ENCODE peak calls at places on chromosomes 12 and 14, in seven cellular contexts. M, U, T, P, E, I and B are unnamed samples.

GRCh38 chr12:61490732-61491498 is 769.3 kb upstream of the USP15 start:
- DNase-seq in E (no peak), T (no peak), U (no peak), I (no peak), P (no peak), M (no peak), B (no peak)

GRCh38 chr12:100348657-100349454 is 8.0 kb upstream of the SLC17A8 start:
- DNase-seq in P (no peak), T (peak; percentile 52), M (no peak), I (no peak), U (peak; percentile 29), E (no peak), B (peak; percentile 15)

GRCh38 chr12:47814539-47815170 is 5.0 kb downstream of the HDAC7 start:
- DNase-seq in U (no peak), I (no peak), E (no peak), M (no peak), T (no peak), P (no peak), B (no peak)

GRCh38 chr12:123602651-123603195 is 824 bp downstream of the DDX55 start:
- DNase-seq in I (no peak), M (no peak), P (no peak), T (no peak), U (no peak), E (no peak), B (no peak)

GRCh38 chr14:100130471-100130870 is 29.0 kb downstream of the DEGS2 start:
- DNase-seq in T (no peak), M (no peak), I (no peak), P (no peak), U (no peak), E (no peak), B (no peak)

GRCh38 chr14:79631276-79631675 is 580.0 kb downstream of the DIO2 start:
- DNase-seq in T (no peak), E (no peak), P (no peak), U (no peak), M (no peak), I (no peak), B (no peak)

GRCh38 chr14:36952702-36953101 is 219.7 kb downstream of the SLC25A21 start:
- DNase-seq in M (no peak), U (peak; percentile 23), T (no peak), P (no peak), I (no peak), E (no peak), B (peak; percentile 22)

GRCh38 chr14:103483600-103483999 is 39.0 kb downstream of the CKB start:
- DNase-seq in P (no peak), T (no peak), E (no peak), I (no peak), U (no peak), M (no peak), B (peak; percentile 84)

GRCh38 chr12:69052613-69053408 is 119.8 kb upstream of the CPM start:
- DNase-seq in I (no peak), M (no peak), T (peak; percentile 85), P (no peak), U (peak; percentile 74), E (peak; percentile 10), B (peak; percentile 79)

GRCh38 chr14:97120204-97121120 is 323.3 kb downstream of the VRK1 start:
- DNase-seq in T (no peak), M (peak; percentile 75), U (no peak), P (no peak), E (peak; percentile 37), I (no peak), B (no peak)

GRCh38 chr12:115341442-115341841 is 657.5 kb upstream of the TBX3 start:
- DNase-seq in P (no peak), E (no peak), U (peak; percentile 81), M (no peak), I (peak; percentile 65), T (peak; percentile 58), B (peak; percentile 94)

GRCh38 chr12:22399464-22399863 is 65.0 kb upstream of the ST8SIA1 start:
- DNase-seq in E (no peak), U (no peak), T (no peak), M (no peak), P (no peak), I (no peak), B (no peak)

GRCh38 chr14:73633517-73634332 is 11.1 kb upstream of the DNAL1 start:
- DNase-seq in I (peak; percentile 38), P (peak; percentile 40), U (peak; percentile 93), E (peak; percentile 19), T (peak; percentile 73), M (peak; percentile 63), B (peak; percentile 28)

GRCh38 chr12:1500095-1500801 is 94.1 kb downstream of the FBXL14 start:
- DNase-seq in E (no peak), I (no peak), M (no peak), T (no peak), P (no peak), U (peak; percentile 48), B (no peak)

GRCh38 chr12:87253157-87253556 is 776.0 kb downstream of the C12orf50 start:
- DNase-seq in P (no peak), U (no peak), T (no peak), M (no peak), E (no peak), I (no peak), B (peak; percentile 23)

GRCh38 chr14:61222388-61222787 is 58.8 kb downstream of the TMEM30B start:
- DNase-seq in P (no peak), E (no peak), T (no peak), I (no peak), M (no peak), U (no peak), B (no peak)

GRCh38 chr14:104682107-104682593 is 7.3 kb upstream of the INF2 start:
- DNase-seq in T (peak; percentile 41), P (no peak), U (peak; percentile 67), E (no peak), I (peak; percentile 48), M (no peak), B (peak; percentile 94)

GRCh38 chr14:21057803-21058675 is at the start of gene RNASE8:
- DNase-seq in T (peak; percentile 7), I (no peak), P (no peak), M (no peak), E (no peak), U (no peak), B (no peak)

GRCh38 chr12:11650279-11650696 is 814 bp downstream of the ETV6 start:
- DNase-seq in M (no peak), I (no peak), T (no peak), E (no peak), P (no peak), U (no peak), B (no peak)